ENCODE peak calls at places on chromosome 16, in four cellular contexts. S is ovary, P is tibial artery, R is AG09309. Y is an unnamed sample.

GRCh38 chr16:68605746-68606145 is 39.4 kb upstream of the CDH3 start:
- DNase-seq in S (no peak), R (no peak), P (no peak), Y (no peak)

GRCh38 chr16:22763655-22764054 is 50.3 kb upstream of the HS3ST2 start:
- DNase-seq in R (no peak), P (no peak), S (peak; percentile 18), Y (no peak)

GRCh38 chr16:26645629-26646028 is 421.1 kb upstream of the C16orf82 start:
- DNase-seq in P (no peak), S (no peak), R (no peak), Y (peak; percentile 17)

GRCh38 chr16:24178496-24178895 is 77.6 kb upstream of the CACNG3 start:
- DNase-seq in R (no peak), P (no peak), S (no peak), Y (no peak)

GRCh38 chr16:3173892-3174617 is 13.9 kb upstream of the OR1F1 start:
- DNase-seq in S (no peak), R (no peak), P (no peak), Y (no peak)

GRCh38 chr16:85616608-85617311 is 3.6 kb downstream of the GSE1 start:
- DNase-seq in R (no peak), S (no peak), P (no peak), Y (no peak)

GRCh38 chr16:51407921-51408320 is 256.9 kb upstream of the SALL1 start:
- DNase-seq in S (no peak), R (no peak), P (no peak), Y (no peak)

GRCh38 chr16:84368327-84368996 is at the start of gene ATP2C2:
- DNase-seq in P (no peak), R (no peak), S (no peak), Y (no peak)

GRCh38 chr16:25172831-25173230 is 43.9 kb upstream of the AQP8 start:
- DNase-seq in S (no peak), R (no peak), P (no peak), Y (no peak)

GRCh38 chr16:56961851-56962281 is at the start of gene CETP:
- DNase-seq in R (no peak), S (peak; percentile 49), P (peak; percentile 40), Y (no peak)

GRCh38 chr16:64657316-64658011 is 464.4 kb downstream of the CDH11 start:
- DNase-seq in S (no peak), R (peak; percentile 16), P (no peak), Y (no peak)

GRCh38 chr16:85286970-85287814 is 174.9 kb upstream of the CIBAR2 start:
- DNase-seq in S (no peak), R (no peak), P (peak; percentile 83), Y (no peak)

GRCh38 chr16:50311134-50311528 is 44.8 kb downstream of the ADCY7 start:
- DNase-seq in P (peak; percentile 62), S (no peak), R (no peak), Y (no peak)

GRCh38 chr16:49631521-49632041 is 224.3 kb downstream of the ZNF423 start:
- DNase-seq in P (peak; percentile 51), R (peak; percentile 61), S (no peak), Y (no peak)

GRCh38 chr16:27242868-27243590 is 25.5 kb downstream of the NSMCE1 start:
- DNase-seq in S (no peak), R (peak; percentile 71), P (peak; percentile 82), Y (no peak)

GRCh38 chr16:82641336-82641984 is 14.7 kb downstream of the CDH13 start:
- DNase-seq in S (no peak), R (no peak), P (no peak), Y (no peak)
- TF ChIP-seq CTCF in S (no peak), R (peak; percentile 54), P (peak; percentile 17), Y (peak; percentile 45)

GRCh38 chr16:10668322-10669045 is 26.2 kb downstream of the TEKT5 start:
- DNase-seq in S (no peak), R (no peak), P (no peak), Y (no peak)
- TF ChIP-seq CTCF in S (no peak), R (peak; percentile 47), P (peak; percentile 24), Y (no peak)

GRCh38 chr16:15856901-15857778 is at the start of gene MYH11:
- DNase-seq in R (no peak), S (peak; percentile 49), P (peak; percentile 85), Y (no peak)
- TF ChIP-seq CTCF in R (no peak), S (no peak), P (peak; percentile 23), Y (no peak)

DNA sequence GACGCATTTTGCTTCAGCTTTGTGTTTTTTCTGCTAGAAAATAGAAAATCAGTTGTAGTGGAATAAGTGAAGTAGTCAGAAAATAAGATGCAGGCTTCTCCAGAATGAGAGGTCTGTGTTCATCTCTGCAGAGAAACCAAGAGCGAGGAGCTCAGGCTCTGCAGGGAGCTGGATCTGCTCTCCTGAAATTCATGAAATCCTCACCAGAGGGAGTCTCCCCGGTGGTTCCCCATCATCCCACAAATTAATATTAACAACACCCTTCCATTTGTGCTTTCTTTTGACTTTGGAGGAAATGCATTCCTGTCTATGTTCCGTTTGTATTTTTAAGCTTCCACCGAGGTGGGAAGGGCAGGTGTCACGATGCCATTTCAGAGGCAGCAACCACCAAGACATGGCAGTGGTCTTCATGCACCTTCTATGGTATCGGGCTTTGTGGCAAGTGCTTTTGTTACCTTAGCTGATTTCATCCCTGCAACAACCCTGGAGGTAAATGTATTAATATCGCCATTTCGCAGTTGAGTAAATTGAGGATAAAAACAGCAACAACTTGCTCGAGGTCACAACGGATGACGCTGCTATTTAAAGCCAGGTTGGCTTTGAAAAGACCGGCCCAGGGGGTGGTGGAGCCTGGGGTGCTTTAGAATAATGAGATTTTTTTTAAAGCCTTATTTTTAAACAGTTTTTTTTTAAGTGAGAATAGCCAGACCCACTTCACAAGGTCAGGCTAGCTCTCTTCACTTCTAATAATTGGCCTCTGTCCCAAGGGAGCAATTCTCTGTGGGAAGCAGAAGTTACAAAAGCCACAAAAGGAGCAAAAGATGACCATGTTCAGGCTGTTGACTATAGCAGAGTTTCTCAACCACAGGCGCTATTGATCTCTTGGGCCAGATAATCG is 367.6 kb upstream of the ERCC4 start:
- DNase-seq in R (no peak), S (no peak), P (no peak), Y (no peak)
- TF ChIP-seq CTCF in R (no peak), S (no peak), P (no peak), Y (no peak)

GRCh38 chr16:1105888-1106620 is 10.0 kb upstream of the C1QTNF8 start:
- DNase-seq in P (peak; percentile 81), R (no peak), S (peak; percentile 88), Y (peak; percentile 36)
- TF ChIP-seq CTCF in P (peak; percentile 90), R (peak; percentile 88), S (peak; percentile 81), Y (peak; percentile 39)

DNA sequence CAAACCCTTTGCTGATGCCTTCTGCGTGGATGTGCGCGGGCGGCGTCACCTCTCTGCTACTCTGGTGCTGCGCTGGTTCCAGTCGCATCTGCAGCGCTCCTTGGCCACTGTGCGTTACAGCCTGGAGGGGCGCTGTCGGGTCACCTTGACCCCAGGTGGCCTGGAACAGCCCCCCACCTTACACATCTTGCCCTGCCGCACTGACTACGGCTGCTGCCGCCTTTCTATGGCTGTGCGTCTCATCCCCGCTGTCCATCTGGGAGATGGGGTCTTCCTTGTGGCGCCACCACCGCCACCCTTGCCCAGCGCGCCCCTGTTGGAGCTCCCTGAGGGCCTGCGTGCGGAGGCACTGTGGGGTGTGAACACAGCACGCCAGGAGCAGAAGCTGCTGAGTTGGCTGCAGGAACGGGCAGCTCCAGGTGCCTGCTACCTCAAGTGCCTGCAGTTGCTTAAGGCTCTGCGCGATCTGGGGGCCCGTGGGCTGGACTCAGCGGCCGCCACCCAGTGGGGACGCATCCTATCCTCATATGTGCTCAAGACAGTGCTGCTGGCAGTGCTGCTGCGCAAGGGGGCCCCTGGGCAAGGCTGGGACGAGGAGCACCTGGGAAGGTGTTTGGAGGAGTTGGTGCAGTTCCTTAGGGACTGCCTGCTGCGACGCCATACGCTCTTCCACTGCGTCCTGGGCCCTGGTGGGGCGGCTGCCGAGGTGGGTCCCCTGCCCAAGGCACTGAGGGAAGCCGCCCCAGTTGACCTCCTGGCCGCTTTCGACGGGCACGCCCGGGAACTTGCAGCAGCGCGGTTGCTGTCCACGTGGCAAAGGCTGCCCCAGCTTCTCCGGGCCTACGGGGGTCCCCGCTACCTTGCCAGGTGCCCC is 1.6 kb downstream of the ITPRIPL2 start:
- DNase-seq in P (peak; percentile 64), S (peak; percentile 44), R (no peak), Y (no peak)
- TF ChIP-seq CTCF in P (no peak), S (no peak), R (peak; percentile 32), Y (no peak)

GRCh38 chr16:4416200-4417032 is at the start of gene CORO7:
- DNase-seq in P (peak; percentile 98), S (peak; percentile 95), R (no peak), Y (peak; percentile 98)

GRCh38 chr16:4414187-4414909 is 2.0 kb downstream of the CORO7 start:
- DNase-seq in R (no peak), P (no peak), S (no peak), Y (peak; percentile 73)

GRCh38 chr16:4412854-4413253 is 3.5 kb downstream of the CORO7 start:
- DNase-seq in R (no peak), P (no peak), S (no peak), Y (no peak)

GRCh38 chr16:4412159-4412558 is 4.2 kb downstream of the CORO7 start:
- DNase-seq in S (no peak), R (no peak), P (no peak), Y (no peak)

GRCh38 chr16:4415538-4416199 is 727 bp downstream of the CORO7 start:
- DNase-seq in R (no peak), P (peak; percentile 76), S (no peak), Y (peak; percentile 53)
- TF ChIP-seq CTCF in R (no peak), P (no peak), S (no peak), Y (no peak)

GRCh38 chr16:4814542-4815173 is 12.2 kb upstream of the ROGDI start:
- DNase-seq in R (no peak), S (no peak), P (no peak), Y (no peak)
- TF ChIP-seq CTCF in R (no peak), S (no peak), P (no peak), Y (no peak)

DNA sequence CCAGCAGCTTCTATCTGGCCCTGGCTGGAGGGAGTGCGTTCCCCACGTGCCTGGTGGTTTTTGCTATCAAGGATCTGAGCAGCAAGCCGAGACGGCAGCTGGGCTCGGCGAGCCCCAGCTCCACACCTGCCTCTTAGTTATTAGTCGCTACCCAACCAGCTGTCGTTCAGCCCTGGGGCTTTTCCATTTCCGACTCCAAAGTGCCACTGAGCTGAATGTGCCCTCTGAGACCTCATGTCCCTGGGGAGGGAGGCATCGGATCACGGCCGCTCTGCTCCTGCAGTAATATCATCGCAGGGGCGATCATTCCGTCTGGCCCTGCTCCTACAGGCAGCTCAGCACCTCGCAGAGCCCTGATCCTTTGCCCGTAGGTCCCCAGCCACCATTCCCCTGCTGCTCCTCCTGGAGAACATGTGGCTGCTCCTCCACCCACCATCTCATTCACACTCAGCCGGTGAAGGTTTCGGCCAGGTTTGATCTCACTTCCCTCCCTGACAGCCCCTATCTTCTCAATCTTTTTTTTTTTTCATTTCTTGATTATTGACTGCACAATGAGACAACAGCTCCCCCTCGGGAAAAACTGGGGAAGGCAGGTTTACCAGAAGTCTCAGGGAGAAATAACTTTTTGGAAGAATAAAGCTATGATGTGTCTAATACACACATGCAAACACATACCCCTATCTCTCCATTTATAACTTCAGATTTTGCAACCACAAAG is 86.7 kb downstream of the ZFHX3 start:
- DNase-seq in P (peak; percentile 66), R (no peak), S (no peak), Y (no peak)
- TF ChIP-seq CTCF in P (peak; percentile 48), R (peak; percentile 47), S (no peak), Y (no peak)

GRCh38 chr16:272633-273546 is 2.9 kb downstream of the RGS11 start:
- DNase-seq in R (no peak), P (no peak), S (no peak), Y (no peak)
- TF ChIP-seq CTCF in R (no peak), P (no peak), S (no peak), Y (no peak)

Y was measured in CD4-positive, alpha-beta T cell.